ENCODE peak calls at places on chromosomes 6 and 20, in six cellular contexts. One of them, this sample, is unnamed.

GRCh38 chr20:25022680-25023079 is 30.1 kb upstream of the APMAP start:
- DNase-seq in EH: no peak
- DNase-seq in Right ventricle myocardium superior: no peak
- DNase-seq in ovary: no peak
- DNase-seq in AG04450: no peak
- DNase-seq in amniotic epithelial cell: no peak
- DNase-seq in this sample: no peak

GRCh38 chr6:106134906-106135634 is 48.9 kb downstream of the PRDM1 start:
- DNase-seq in AG04450: no peak
- DNase-seq in ovary: no peak
- DNase-seq in Right ventricle myocardium superior: no peak
- DNase-seq in EH: peak
- DNase-seq in amniotic epithelial cell: peak
- DNase-seq in this sample: peak

GRCh38 chr6:5231289-5231688 is 29.5 kb downstream of the LYRM4 start:
- DNase-seq in Right ventricle myocardium superior: no peak
- DNase-seq in ovary: no peak
- DNase-seq in AG04450: no peak
- DNase-seq in amniotic epithelial cell: no peak
- DNase-seq in EH: no peak
- DNase-seq in this sample: peak

GRCh38 chr20:31565699-31566331 is 39.3 kb upstream of the ID1 start:
- DNase-seq in ovary: no peak
- DNase-seq in amniotic epithelial cell: no peak
- DNase-seq in EH: no peak
- DNase-seq in Right ventricle myocardium superior: no peak
- DNase-seq in AG04450: no peak
- DNase-seq in this sample: no peak

GRCh38 chr6:110534731-110535164 is 58.3 kb upstream of the SLC22A16 start:
- DNase-seq in amniotic epithelial cell: peak
- DNase-seq in Right ventricle myocardium superior: no peak
- DNase-seq in ovary: no peak
- DNase-seq in EH: peak
- DNase-seq in AG04450: no peak
- DNase-seq in this sample: peak

GRCh38 chr6:46510656-46511055 is 19.4 kb upstream of the RCAN2 start:
- DNase-seq in Right ventricle myocardium superior: no peak
- DNase-seq in EH: peak
- DNase-seq in AG04450: no peak
- DNase-seq in amniotic epithelial cell: no peak
- DNase-seq in ovary: peak
- DNase-seq in this sample: no peak

GRCh38 chr6:16635810-16636602 is 125.3 kb downstream of the ATXN1 start:
- DNase-seq in EH: peak
- DNase-seq in AG04450: no peak
- DNase-seq in ovary: no peak
- DNase-seq in amniotic epithelial cell: peak
- DNase-seq in Right ventricle myocardium superior: no peak
- DNase-seq in this sample: peak

GRCh38 chr6:116246089-116246488 is 7.8 kb downstream of the TSPYL4 start:
- DNase-seq in Right ventricle myocardium superior: no peak
- DNase-seq in EH: peak
- DNase-seq in AG04450: peak
- DNase-seq in amniotic epithelial cell: peak
- DNase-seq in ovary: no peak
- DNase-seq in this sample: peak